ENCODE peak calls at places on chromosomes 2 and 18, in four cellular contexts. C, A, T and I are unnamed samples. For H3K4me1, the result is how much of the 10 kb centered on the place peaks cover.

GRCh38 chr2:39688181-39688580 is 22.5 kb downstream of the TMEM178A start:
- DNase-seq in C (no peak), T (no peak), A (no peak), I (no peak)

GRCh38 chr2:217793566-217794132 is 209.1 kb downstream of the TNS1 start:
- DNase-seq in C (no peak), T (no peak), A (no peak), I (no peak)

GRCh38 chr2:219614076-219614860 is 13.2 kb upstream of the SLC4A3 start:
- DNase-seq in C (no peak), A (no peak), T (no peak), I (no peak)

GRCh38 chr18:40494603-40495002 is 1460.4 kb upstream of the PIK3C3 start:
- DNase-seq in A (no peak), C (no peak), T (no peak), I (no peak)

GRCh38 chr18:45335644-45336043 is 279.6 kb upstream of the SLC14A2 start:
- DNase-seq in C (no peak), A (no peak), T (peak), I (no peak)

GRCh38 chr2:18749912-18750526 is 160.7 kb upstream of the NT5C1B start:
- DNase-seq in A (peak), T (peak), C (peak), I (peak)

GRCh38 chr2:29224693-29225551 is 109.7 kb downstream of the CLIP4 start:
- DNase-seq in T (no peak), C (no peak), A (no peak), I (no peak)

GRCh38 chr2:226865273-226865672 is 29.4 kb downstream of the RHBDD1 start:
- DNase-seq in T (no peak), C (no peak), A (no peak), I (no peak)

GRCh38 chr2:32925976-32926707 is 20.6 kb upstream of the LTBP1 start:
- DNase-seq in C (no peak), T (no peak), A (no peak), I (no peak)

GRCh38 chr2:121149384-121149783 is 135.6 kb downstream of the TFCP2L1 start:
- DNase-seq in C (no peak), T (no peak), A (no peak), I (no peak)

GRCh38 chr2:17083902-17084301 is 418.3 kb upstream of the CYRIA start:
- DNase-seq in A (no peak), C (no peak), T (peak), I (no peak)

GRCh38 chr2:219631406-219631891 is 4.0 kb downstream of the SLC4A3 start:
- DNase-seq in T (no peak), A (no peak), C (no peak), I (no peak)

GRCh38 chr18:27605107-27605834 is 420.2 kb upstream of the CHST9 start:
- DNase-seq in C (peak), A (peak), T (peak), I (peak)

GRCh38 chr2:169711751-169712509 is 17.7 kb downstream of the PHOSPHO2 start:
- DNase-seq in T (no peak), A (no peak), C (peak), I (no peak)

GRCh38 chr2:96400049-96401000 is 64.8 kb downstream of the NCAPH start:
- DNase-seq in A (no peak), T (no peak), C (no peak), I (no peak)

GRCh38 chr18:43276471-43276870 is 819 bp downstream of the SYT4 start:
- DNase-seq in T (no peak), A (no peak), C (no peak), I (no peak)

GRCh38 chr18:39453356-39453755 is 1887.8 kb upstream of the CELF4 start:
- DNase-seq in A (no peak), T (peak), C (no peak), I (no peak)

GRCh38 chr2:120316528-120317179 is 29.3 kb upstream of the INHBB start:
- DNase-seq in A (no peak), C (no peak), T (no peak), I (no peak)

GRCh38 chr2:241882090-241882625 is 12.6 kb downstream of the RTP5 start:
- DNase-seq in A (peak), C (peak), T (peak), I (no peak)

GRCh38 chr2:68850524-68850923 is 20.7 kb downstream of the BMP10 start:
- DNase-seq in C (peak), A (no peak), T (no peak), I (no peak)

GRCh38 chr2:209308415-209308814 is 115.4 kb upstream of the MAP2 start:
- DNase-seq in A (no peak), T (no peak), C (no peak), I (no peak)

GRCh38 chr2:239202343-239202742 is 198.5 kb downstream of the HDAC4 start:
- DNase-seq in T (no peak), A (no peak), C (no peak), I (no peak)

GRCh38 chr2:171088057-171088834 is 72.4 kb downstream of the TLK1 start:
- DNase-seq in T (no peak), A (no peak), C (no peak), I (no peak)

GRCh38 chr2:232348936-232349335 is 29.6 kb upstream of the ALPP start:
- DNase-seq in T (no peak), C (no peak), A (peak), I (no peak)

GRCh38 chr2:39689876-39690275 is 24.2 kb downstream of the TMEM178A start:
- DNase-seq in T (no peak), C (no peak), A (no peak), I (no peak)

GRCh38 chr2:206084870-206085741 is 868 bp downstream of the INO80D start:
- DNase-seq in C (peak), T (peak), A (peak), I (peak)

GRCh38 chr18:45251236-45251635 is 364.0 kb upstream of the SLC14A2 start:
- DNase-seq in A (no peak), T (peak), C (no peak), I (no peak)

GRCh38 chr2:105934467-105934866 is 189.8 kb downstream of the NCK2 start:
- DNase-seq in C (no peak), A (no peak), T (no peak), I (peak)

GRCh38 chr18:78506031-78506461 is 473.6 kb upstream of the SALL3 start:
- DNase-seq in C (no peak), T (no peak), A (no peak), I (peak)

GRCh38 chr2:188974184-188974583 is at the start of gene COL3A1:
- DNase-seq in T (peak), A (no peak), C (no peak), I (peak)

GRCh38 chr2:211228559-211228958 is 672.2 kb downstream of the CPS1 start:
- DNase-seq in C (no peak), A (no peak), T (no peak), I (peak)

GRCh38 chr2:158716091-158716815 is 78.9 kb upstream of the DAPL1 start:
- DNase-seq in T (no peak), A (no peak), C (no peak), I (no peak)

GRCh38 chr2:135532581-135532980 is 1.3 kb downstream of the R3HDM1 start:
- DNase-seq in A (no peak), C (no peak), T (peak), I (no peak)

GRCh38 chr2:217833439-217833838 is 169.4 kb downstream of the TNS1 start:
- DNase-seq in T (no peak), C (no peak), A (no peak), I (no peak)

GRCh38 chr2:43905388-43905803 is 66.6 kb downstream of the ABCG8 start:
- DNase-seq in A (no peak), C (no peak), T (no peak), I (no peak)

GRCh38 chr2:99883356-99883867 is 259.0 kb downstream of the AFF3 start:
- DNase-seq in T (no peak), A (no peak), C (no peak), I (no peak)
- TF ChIP-seq EZH2phosphoT487 in T (no peak), A (no peak), C (no peak), I (no peak)

GRCh38 chr2:95121150-95121494 is 486 bp downstream of the MRPS5 start:
- DNase-seq in A (no peak), C (no peak), T (peak), I (no peak)

GRCh38 chr2:95121495-95122196 is at the start of gene MRPS5:
- DNase-seq in T (peak), C (peak), A (peak), I (peak)

GRCh38 chr2:95122197-95122551 is 566 bp upstream of the MRPS5 start:
- DNase-seq in C (no peak), T (no peak), A (no peak), I (no peak)
- H3K27ac ChIP-seq in C (peak), T (no peak), A (no peak), I (peak)

DNA sequence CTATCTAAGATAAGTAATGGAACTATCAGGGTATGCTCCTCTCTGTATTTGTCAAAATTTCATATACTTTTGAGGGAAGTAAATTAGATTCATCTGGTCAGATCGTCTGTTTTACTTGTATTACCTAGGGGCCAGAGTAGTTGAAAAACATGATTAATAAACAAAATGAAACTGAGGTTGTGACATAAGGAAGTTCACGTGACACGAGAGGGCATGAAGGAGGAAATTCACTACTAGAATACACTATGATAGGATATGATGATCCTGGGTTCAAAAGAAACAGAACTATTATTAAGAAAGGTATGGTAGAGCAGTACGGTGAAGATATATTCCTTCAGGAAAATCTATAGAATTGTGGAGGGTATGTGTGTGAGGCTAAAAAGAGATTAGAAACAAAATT is 58.4 kb upstream of the SPAG16 start:
- DNase-seq in C (no peak), T (no peak), A (no peak), I (no peak)
- H3K4me1 ChIP-seq in C (half or more), T (under half), A (under half), I (under half)

GRCh38 chr2:7691961-7692656 is 774.9 kb downstream of the RNF144A start:
- DNase-seq in A (no peak), C (no peak), T (peak), I (no peak)
- TF ChIP-seq EZH2phosphoT487 in A (no peak), C (no peak), T (peak), I (no peak)

DNA sequence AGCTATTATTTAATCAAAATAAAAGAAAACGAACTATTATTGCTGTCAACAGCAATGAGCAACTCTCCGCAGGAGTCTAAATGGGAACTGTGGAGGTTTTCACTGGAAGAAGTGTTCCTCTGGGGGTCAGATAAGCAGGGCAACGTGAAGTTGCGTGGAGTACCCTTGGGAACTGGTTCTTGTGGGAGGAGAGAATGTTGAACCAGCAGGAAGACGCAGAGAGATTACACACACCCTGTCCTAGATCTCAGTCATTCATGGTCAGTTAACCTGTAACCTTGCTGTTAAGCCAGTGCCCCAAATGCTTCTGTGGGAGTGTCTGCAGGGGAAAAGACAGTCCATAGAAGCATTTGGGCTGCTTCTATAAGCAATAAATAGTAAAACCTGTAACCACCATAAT is 20.4 kb upstream of the CABLES1 start:
- DNase-seq in T (peak), C (no peak), A (no peak), I (no peak)
- H3K27ac ChIP-seq in T (peak), C (no peak), A (no peak), I (peak)

GRCh38 chr2:222884114-222884764 is 23.4 kb downstream of the ACSL3 start:
- DNase-seq in A (no peak), C (no peak), T (peak), I (no peak)
- H3K4me1 ChIP-seq in A (under half), C (under half), T (under half), I (under half)